ENCODE peak calls at places on chromosomes 16 and 17, in four cellular contexts. T is ascending aorta, H is Peyer's patch, F is thoracic aorta. J is an unnamed sample.

GRCh38 chr17:8867361-8867981 is at the start of gene PIK3R6:
- DNase-seq in T (peak; percentile 49), H (peak; percentile 47), F (no peak), J (peak; percentile 70)

GRCh38 chr16:27999687-28000086 is 63.8 kb downstream of the GSG1L start:
- DNase-seq in T (no peak), H (no peak), F (no peak), J (no peak)

GRCh38 chr17:39196820-39197331 is 593 bp downstream of the CACNB1 start:
- DNase-seq in T (peak; percentile 79), H (peak; percentile 55), F (no peak), J (no peak)

GRCh38 chr17:10105513-10106001 is 92.8 kb downstream of the GAS7 start:
- DNase-seq in T (no peak), H (no peak), F (no peak), J (peak; percentile 98)

GRCh38 chr16:30157214-30157613 is 26.2 kb upstream of the CORO1A start:
- DNase-seq in T (no peak), H (no peak), F (no peak), J (no peak)

GRCh38 chr17:38852771-38853291 is 690 bp downstream of the RPL23 start:
- DNase-seq in T (no peak), H (no peak), F (no peak), J (no peak)

GRCh38 chr16:85936761-85937343 is 37.9 kb downstream of the IRF8 start:
- DNase-seq in T (no peak), H (no peak), F (no peak), J (no peak)

GRCh38 chr17:66275651-66276050 is 26.8 kb upstream of the PRKCA start:
- DNase-seq in T (peak; percentile 65), H (no peak), F (peak; percentile 72), J (no peak)

GRCh38 chr16:649646-650045 is 481 bp downstream of the WDR90 start:
- DNase-seq in T (no peak), H (no peak), F (no peak), J (no peak)

GRCh38 chr16:46607529-46607928 is 13.7 kb downstream of the SHCBP1 start:
- DNase-seq in T (no peak), H (no peak), F (no peak), J (no peak)

GRCh38 chr17:42316755-42317154 is 28.5 kb downstream of the STAT5A start:
- DNase-seq in T (no peak), H (no peak), F (no peak), J (no peak)
- H3K4me1 ChIP-seq in T (no peaks in the 10 kb centered on the region), H (peaks cover 12% of the 10 kb centered on the region), F (peaks cover 20% of the 10 kb centered on the region), J (peaks cover 13% of the 10 kb centered on the region)

DNA sequence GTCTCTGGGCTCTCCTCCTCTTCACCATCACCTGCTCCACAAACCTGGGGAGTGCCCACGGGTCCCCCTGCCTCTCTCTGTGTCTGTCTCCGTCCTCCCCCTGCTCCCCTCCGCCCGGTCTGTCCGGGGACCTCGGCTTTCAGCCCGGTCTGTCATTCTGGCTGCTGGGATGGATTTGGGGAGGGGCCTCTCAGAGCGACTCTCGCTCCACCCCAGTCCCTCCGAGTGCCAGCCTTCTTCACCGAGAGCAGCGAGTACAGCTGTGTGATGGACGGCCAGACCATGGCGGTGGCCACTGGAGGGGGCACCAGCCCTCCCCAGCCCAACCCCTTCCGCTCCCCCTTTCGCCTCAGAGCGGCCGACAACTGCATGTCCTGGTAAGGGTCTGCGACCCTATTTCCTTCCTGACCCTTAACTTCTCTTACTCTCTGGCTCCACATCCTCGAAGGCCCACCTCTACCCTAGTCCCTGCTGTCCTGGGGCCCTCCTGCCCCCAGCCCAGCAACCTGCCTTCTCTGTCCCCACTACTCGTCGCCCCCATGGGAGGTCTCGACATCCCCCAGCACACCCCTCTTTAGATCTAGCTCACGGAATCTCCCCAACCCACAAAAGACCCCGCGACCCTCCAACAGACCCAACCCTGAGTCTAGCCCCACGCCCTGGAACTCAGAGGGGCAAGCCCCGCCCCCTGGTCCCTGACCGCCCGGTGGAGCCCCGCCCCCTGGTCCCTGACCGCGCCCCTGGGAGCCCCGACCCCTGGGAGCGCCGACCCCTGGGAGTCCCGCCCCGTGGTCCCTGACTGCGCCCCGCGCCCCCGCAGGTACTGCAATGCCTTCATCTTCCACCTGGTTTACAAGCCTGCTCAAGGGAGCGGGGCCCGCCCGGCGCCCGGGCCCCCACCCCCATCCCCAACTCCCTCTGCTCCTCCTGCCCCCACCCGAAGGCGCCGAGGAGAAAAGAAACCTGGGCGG is 5.6 kb upstream of the CXCL16 start:
- DNase-seq in T (no peak), H (no peak), F (no peak), J (no peak)
- H3K4me3 ChIP-seq in T (no peak overlapping the region), H (no peak overlapping the region), F (no peak overlapping the region), J (no peak overlapping the region)

GRCh38 chr17:44928950-44929720 is 13.8 kb upstream of the GFAP start:
- DNase-seq in T (no peak), H (no peak), F (no peak), J (no peak)

GRCh38 chr17:44931376-44931775 is 16.1 kb upstream of the GFAP start:
- DNase-seq in T (no peak), H (no peak), F (no peak), J (no peak)

GRCh38 chr17:44932096-44932495 is 15.5 kb downstream of the KIF18B start:
- DNase-seq in T (no peak), H (no peak), F (no peak), J (no peak)

GRCh38 chr17:44932526-44933097 is 15.0 kb downstream of the KIF18B start:
- DNase-seq in T (no peak), H (no peak), F (no peak), J (no peak)

DNA sequence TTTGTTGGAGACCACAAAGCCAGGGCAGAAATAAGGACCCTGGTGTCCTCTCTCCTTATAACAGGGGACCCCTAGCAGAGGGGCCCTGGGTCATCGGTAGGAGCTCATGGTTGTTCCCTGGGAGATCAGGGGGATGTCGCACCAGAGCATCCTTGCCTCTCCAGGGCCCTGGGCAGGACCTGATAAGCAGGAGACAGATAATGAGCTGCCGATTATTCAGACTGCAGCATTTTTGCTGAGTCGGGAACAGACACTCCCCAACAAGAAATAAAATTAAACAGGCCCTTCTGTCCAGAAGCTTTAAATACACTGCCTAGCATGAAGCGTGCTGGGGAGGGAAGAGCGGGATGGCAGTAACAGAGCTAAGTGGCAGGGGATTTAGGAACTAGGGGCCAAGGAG is 15.4 kb upstream of the GFAP start:
- DNase-seq in T (no peak), H (no peak), F (no peak), J (no peak)
- H3K27ac ChIP-seq in T (no peak overlapping the region), H (no peak overlapping the region), F (no peak overlapping the region), J (no peak overlapping the region)

GRCh38 chr17:17692353-17693252 is 11.3 kb downstream of the RAI1 start:
- DNase-seq in T (no peak), H (no peak), F (no peak), J (no peak)
- H3K4me1 ChIP-seq in T (peaks cover 6% of the 10 kb centered on the region), H (peaks cover 60% of the 10 kb centered on the region), F (peaks cover 58% of the 10 kb centered on the region), J (peaks cover 82% of the 10 kb centered on the region)

DNA sequence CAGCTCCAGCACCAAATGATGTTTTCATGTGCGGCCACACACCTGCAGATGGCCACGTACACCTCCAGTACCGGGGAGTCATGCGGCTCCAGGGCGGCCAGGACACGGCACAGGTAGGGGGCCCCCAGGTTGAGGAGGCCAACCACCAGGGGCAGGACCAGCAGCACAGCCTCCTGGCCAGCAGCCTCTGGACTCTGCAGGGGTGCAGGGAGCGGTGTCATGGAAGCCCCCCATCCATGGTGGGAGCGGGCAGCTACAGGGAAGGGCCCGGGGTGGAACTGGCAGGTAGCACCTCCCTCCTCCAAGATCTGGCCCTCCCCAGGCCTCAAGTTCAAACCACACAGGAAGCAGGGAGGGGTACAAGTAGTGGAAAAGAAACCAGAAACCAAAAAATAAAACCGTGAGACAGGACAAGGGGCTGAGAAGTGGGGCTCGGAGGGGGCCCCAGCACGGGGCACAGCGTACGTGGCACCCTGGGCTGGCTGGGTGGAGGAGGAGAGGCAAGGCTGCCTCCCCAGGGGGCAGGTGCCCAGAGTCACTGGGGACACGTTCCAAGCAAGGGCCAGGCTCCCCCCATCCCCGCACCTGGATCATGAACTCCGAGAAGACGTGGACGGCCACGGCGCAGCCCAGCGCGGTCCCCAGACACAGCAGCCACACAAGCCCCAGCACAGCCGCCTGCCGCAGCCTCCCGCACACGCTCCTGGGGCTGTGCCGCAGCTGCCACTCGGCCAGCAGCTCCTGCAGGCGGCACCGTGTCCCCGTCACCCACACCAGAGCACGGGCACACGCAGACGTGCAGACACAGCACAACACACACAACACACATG is 7.4 kb downstream of the TMC6 start:
- DNase-seq in T (no peak), H (peak; percentile 83), F (no peak), J (no peak)
- H3K4me3 ChIP-seq in T (no peak overlapping the region), H (no peak overlapping the region), F (no peak overlapping the region), J (no peak overlapping the region)

GRCh38 chr17:75779250-75779986 is 5.2 kb upstream of the UNK start:
- DNase-seq in T (peak; percentile 99), H (peak; percentile 98), F (peak; percentile 94), J (peak; percentile 100)
- H3K27ac ChIP-seq in T (peak overlapping the region; percentile 97), H (peak overlapping the region; percentile 99), F (peak overlapping the region; percentile 98), J (peak overlapping the region; percentile 99)

GRCh38 chr17:17681187-17681743 is at the start of gene RAI1:
- DNase-seq in T (peak; percentile 82), H (peak; percentile 85), F (no peak), J (no peak)

GRCh38 chr17:17679748-17680147 is 1.5 kb upstream of the RAI1 start:
- DNase-seq in T (no peak), H (no peak), F (no peak), J (no peak)

GRCh38 chr17:17677299-17678040 is 3.8 kb upstream of the RAI1 start:
- DNase-seq in T (no peak), H (no peak), F (no peak), J (no peak)

GRCh38 chr17:17680477-17681186 is 626 bp upstream of the RAI1 start:
- DNase-seq in T (no peak), H (no peak), F (no peak), J (no peak)

GRCh38 chr17:17679243-17679642 is 2.0 kb upstream of the RAI1 start:
- DNase-seq in T (no peak), H (no peak), F (no peak), J (no peak)
- H3K4me1 ChIP-seq in T (no peaks in the 10 kb centered on the region), H (peaks cover 19% of the 10 kb centered on the region), F (peaks cover 9% of the 10 kb centered on the region), J (peaks cover 17% of the 10 kb centered on the region)

J was measured in vagina.